ENCODE peak calls at places on chromosomes 11 and 22, in four cellular contexts. J is sigmoid colon, B is tibial nerve, L is A549. F is an unnamed sample.

GRCh38 chr22:23824476-23825245 is 14.1 kb downstream of the DERL3 start:
- DNase-seq in J (peak; percentile 43), B (no peak), L (no peak), F (no peak)

GRCh38 chr11:12074529-12075195 is 35.7 kb upstream of the MICAL2 start:
- DNase-seq in J (peak; percentile 43), B (no peak), L (peak; percentile 46), F (no peak)

GRCh38 chr11:110046759-110047386 is 46.3 kb upstream of the ZC3H12C start:
- DNase-seq in J (no peak), B (no peak), L (no peak), F (no peak)

GRCh38 chr11:32466279-32466915 is 31.1 kb upstream of the WT1 start:
- DNase-seq in J (no peak), B (no peak), L (no peak), F (no peak)

GRCh38 chr11:109971184-109971523 is 122.0 kb upstream of the ZC3H12C start:
- DNase-seq in J (no peak), B (no peak), L (no peak), F (no peak)

GRCh38 chr11:92109476-92109875 is 115.1 kb upstream of the FAT3 start:
- DNase-seq in J (no peak), B (no peak), L (no peak), F (no peak)

GRCh38 chr11:20355221-20356219 is 8.0 kb upstream of the HTATIP2 start:
- DNase-seq in J (no peak), B (no peak), L (peak; percentile 63), F (no peak)

GRCh38 chr11:109425554-109425953 is 3.6 kb downstream of the C11orf87 start:
- DNase-seq in J (no peak), B (no peak), L (peak; percentile 7), F (no peak)

GRCh38 chr11:110531056-110531756 is 101.5 kb downstream of the FDX1 start:
- DNase-seq in J (no peak), B (peak; percentile 29), L (no peak), F (no peak)

GRCh38 chr11:38156495-38157146 is 1558.6 kb upstream of the RAG2 start:
- DNase-seq in J (no peak), B (no peak), L (no peak), F (no peak)

GRCh38 chr11:113884361-113884836 is 9.0 kb upstream of the USP28 start:
- DNase-seq in J (no peak), B (no peak), L (no peak), F (no peak)

GRCh38 chr11:61061081-61061826 is 41.0 kb upstream of the CD5 start:
- DNase-seq in J (peak; percentile 15), B (no peak), L (no peak), F (no peak)

GRCh38 chr11:118342503-118343161 is at the start of gene CD3D:
- DNase-seq in J (no peak), B (no peak), L (no peak), F (no peak)

GRCh38 chr22:34804588-34804987 is 261.4 kb upstream of the ISX start:
- DNase-seq in J (no peak), B (no peak), L (no peak), F (no peak)

GRCh38 chr22:45468872-45469572 is 33.7 kb upstream of the FBLN1 start:
- DNase-seq in J (no peak), B (no peak), L (no peak), F (no peak)

GRCh38 chr11:834371-835316 is 1.9 kb downstream of the CD151 start:
- DNase-seq in J (peak; percentile 94), B (no peak), L (peak; percentile 95), F (no peak)

GRCh38 chr11:71971676-71972075 is 27.0 kb upstream of the IL18BP start:
- DNase-seq in J (no peak), B (no peak), L (no peak), F (no peak)

GRCh38 chr11:18974192-18974591 is 35.0 kb upstream of the MRGPRX1 start:
- DNase-seq in J (no peak), B (no peak), L (no peak), F (no peak)

GRCh38 chr11:47510231-47510630 is 42.7 kb downstream of the CELF1 start:
- DNase-seq in J (no peak), B (no peak), L (no peak), F (no peak)

GRCh38 chr11:87036756-87037449 is 831 bp upstream of the TMEM135 start:
- DNase-seq in J (no peak), B (peak; percentile 6), L (peak; percentile 32), F (no peak)

GRCh38 chr11:27218498-27219038 is 144.4 kb downstream of the CCDC34 start:
- DNase-seq in J (no peak), B (no peak), L (peak; percentile 60), F (no peak)

GRCh38 chr22:45164217-45165123 is 745 bp downstream of the NUP50 start:
- DNase-seq in J (peak; percentile 75), B (no peak), L (no peak), F (no peak)

GRCh38 chr11:88575876-88576275 is 238.3 kb upstream of the CTSC start:
- DNase-seq in J (no peak), B (no peak), L (no peak), F (no peak)

GRCh38 chr11:120529214-120529613 is 17.7 kb downstream of the GRIK4 start:
- DNase-seq in J (no peak), B (no peak), L (no peak), F (no peak)

GRCh38 chr11:59545179-59546020 is 34.1 kb downstream of the OR4D9 start:
- DNase-seq in J (no peak), B (no peak), L (peak; percentile 94), F (no peak)

GRCh38 chr22:21972293-21972779 is 10.3 kb downstream of the TOP3B start:
- DNase-seq in J (no peak), B (no peak), L (peak; percentile 14), F (no peak)

GRCh38 chr22:45999379-45999971 is 22.5 kb upstream of the WNT7B start:
- DNase-seq in J (peak; percentile 57), B (no peak), L (no peak), F (no peak)

GRCh38 chr11:32893947-32894827 is 1.6 kb downstream of the QSER1 start:
- DNase-seq in J (no peak), B (peak; percentile 16), L (peak; percentile 93), F (no peak)

GRCh38 chr11:107301886-107302285 is 155.7 kb downstream of the CWF19L2 start:
- DNase-seq in J (no peak), B (no peak), L (no peak), F (no peak)

GRCh38 chr22:45448431-45448830 is 34.9 kb downstream of the RIBC2 start:
- DNase-seq in J (peak; percentile 79), B (peak; percentile 69), L (no peak), F (peak; percentile 95)

GRCh38 chr11:90134420-90135003 is at the start of gene NAALAD2:
- DNase-seq in J (peak; percentile 62), B (peak; percentile 28), L (peak; percentile 5), F (no peak)

GRCh38 chr11:12110714-12111481 is 508 bp downstream of the MICAL2 start:
- DNase-seq in J (peak; percentile 76), B (no peak), L (no peak), F (no peak)

GRCh38 chr22:32985899-32986772 is 72.0 kb downstream of the SYN3 start:
- DNase-seq in J (peak; percentile 86), B (peak; percentile 94), L (peak; percentile 61), F (no peak)

GRCh38 chr11:97739892-97740782 is 1280.6 kb upstream of the CNTN5 start:
- DNase-seq in J (no peak), B (no peak), L (no peak), F (no peak)

GRCh38 chr11:92707665-92708064 is 261.8 kb upstream of the MTNR1B start:
- DNase-seq in J (no peak), B (no peak), L (no peak), F (no peak)

GRCh38 chr11:21374381-21374780 is 705.0 kb downstream of the NELL1 start:
- DNase-seq in J (no peak), B (no peak), L (no peak), F (no peak)

GRCh38 chr11:7514099-7514725 is 413 bp downstream of the PPFIBP2 start:
- DNase-seq in J (peak; percentile 73), B (no peak), L (no peak), F (no peak)

GRCh38 chr11:31102316-31102715 is 267.2 kb downstream of the DCDC1 start:
- DNase-seq in J (no peak), B (no peak), L (no peak), F (no peak)

GRCh38 chr11:56624661-56625110 is 10.0 kb upstream of the OR5M1 start:
- DNase-seq in J (no peak), B (no peak), L (peak; percentile 77), F (no peak)

GRCh38 chr11:64915366-64915887 is 1.6 kb downstream of the ATG2A start:
- DNase-seq in J (no peak), B (no peak), L (no peak), F (no peak)

GRCh38 chr11:64911142-64911541 is 5.9 kb downstream of the ATG2A start:
- DNase-seq in J (no peak), B (no peak), L (no peak), F (no peak)

GRCh38 chr11:64911689-64912088 is 5.3 kb downstream of the ATG2A start:
- DNase-seq in J (no peak), B (no peak), L (no peak), F (no peak)

GRCh38 chr11:64914123-64914522 is 2.9 kb downstream of the ATG2A start:
- DNase-seq in J (no peak), B (no peak), L (no peak), F (no peak)

GRCh38 chr11:64913171-64913727 is 3.8 kb downstream of the ATG2A start:
- DNase-seq in J (no peak), B (no peak), L (no peak), F (no peak)
- H3K27ac ChIP-seq in J (no peak overlapping the region), B (no peak overlapping the region), L (no peak overlapping the region), F (no peak overlapping the region)

GRCh38 chr22:37229012-37229804 is 14.9 kb downstream of the RAC2 start:
- DNase-seq in J (no peak), B (no peak), L (peak; percentile 41), F (no peak)
- TF ChIP-seq EP300 in J (no peak), B (no peak), L (no peak), F (no peak)

GRCh38 chr11:64763804-64764611 is 4.2 kb upstream of the PYGM start:
- DNase-seq in J (no peak), B (no peak), L (no peak), F (no peak)
- H3K27ac ChIP-seq in J (peak overlapping the region; percentile 79), B (peak overlapping the region; percentile 60), L (no peak overlapping the region), F (peak overlapping the region; percentile 85)

DNA sequence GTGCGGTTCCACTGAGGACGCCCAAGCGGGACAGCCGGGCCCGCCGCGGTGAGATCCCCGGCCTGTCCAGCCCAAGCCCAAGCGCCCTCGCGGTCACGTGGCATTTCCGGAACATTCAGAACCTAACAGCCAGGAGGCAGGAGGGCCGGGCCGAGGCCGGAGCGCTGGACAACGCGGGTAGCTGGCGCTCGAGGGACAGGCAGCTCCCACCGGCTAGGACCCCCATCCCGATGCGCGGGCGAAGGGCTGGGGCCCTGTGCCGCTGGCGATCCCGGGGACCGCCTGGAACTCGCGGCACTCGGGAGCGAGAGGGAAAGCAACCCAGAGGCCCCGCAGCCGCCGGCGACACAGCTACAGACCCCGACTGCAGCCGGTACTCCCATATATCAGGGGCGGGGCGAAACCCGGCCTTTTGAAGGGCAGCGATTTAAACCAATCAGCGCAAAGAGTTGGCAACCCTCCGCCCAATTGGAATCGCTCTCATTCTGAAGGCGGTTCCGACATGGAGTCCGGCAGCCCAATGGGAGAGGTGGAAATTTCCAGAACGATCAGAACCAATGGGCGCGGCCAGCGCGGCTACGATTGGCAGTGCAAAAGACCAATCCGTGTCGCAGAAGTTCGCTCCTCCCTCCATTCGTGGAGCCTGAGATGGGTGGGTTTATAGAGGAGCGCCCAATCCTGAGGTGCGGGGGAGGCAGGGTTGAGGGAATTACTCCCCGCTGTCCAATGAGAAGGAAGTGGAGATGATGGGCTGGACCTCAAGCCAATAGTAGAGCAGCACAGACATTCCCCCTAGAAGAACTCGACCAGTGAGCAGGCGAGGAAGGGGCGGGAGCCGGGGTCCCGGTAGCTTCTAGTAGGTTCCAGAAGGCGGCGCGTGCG is at the start of gene STIP1:
- DNase-seq in J (peak; percentile 100), B (peak; percentile 99), L (peak; percentile 100), F (peak; percentile 100)
- TF ChIP-seq EP300 in J (no peak), B (peak; percentile 99), L (no peak), F (no peak)